ENCODE peak calls at places on chromosomes 5 and 9, in six cellular contexts. V is ovary, T is NB4, G is uterus, B is prostate gland, I is IMR-90. W is an unnamed sample.

GRCh38 chr9:128108784-128109709 is 18.5 kb downstream of the PTGES2 start:
- DNase-seq in G (no peak), T (no peak), I (no peak), V (no peak), B (no peak), W (no peak)

GRCh38 chr9:109124089-109124488 is 4.3 kb upstream of the TMEM245 start:
- DNase-seq in T (no peak), I (no peak), B (no peak), V (no peak), G (no peak), W (no peak)

GRCh38 chr9:87063883-87064282 is 116.6 kb upstream of the GAS1 start:
- DNase-seq in G (peak; percentile 64), I (peak; percentile 64), V (no peak), T (no peak), B (no peak), W (no peak)

GRCh38 chr5:153584561-153585359 is 94.3 kb downstream of the GRIA1 start:
- DNase-seq in T (no peak), B (no peak), V (no peak), I (peak; percentile 20), G (no peak), W (no peak)

GRCh38 chr9:22238809-22239684 is 207.6 kb upstream of the DMRTA1 start:
- DNase-seq in B (no peak), G (no peak), T (no peak), V (no peak), I (peak; percentile 63), W (no peak)

GRCh38 chr5:128684951-128685350 is 146.9 kb upstream of the FBN2 start:
- DNase-seq in T (no peak), V (no peak), I (peak; percentile 25), G (no peak), B (no peak), W (no peak)

GRCh38 chr5:72552041-72552557 is 44.9 kb upstream of the ZNF366 start:
- DNase-seq in I (peak; percentile 90), V (no peak), G (no peak), B (no peak), T (no peak), W (no peak)

GRCh38 chr9:126763130-126763764 is 41.6 kb upstream of the ZBTB43 start:
- DNase-seq in T (peak; percentile 28), B (no peak), I (no peak), V (no peak), G (no peak), W (no peak)

GRCh38 chr5:156934450-156935211 is 28.4 kb downstream of the TIMD4 start:
- DNase-seq in B (no peak), G (no peak), T (peak; percentile 28), V (peak; percentile 15), I (no peak), W (no peak)
- TF ChIP-seq POLR2A in B (no peak), G (no peak), T (no peak), V (no peak), I (no peak), W (no peak)

GRCh38 chr9:4489919-4490704 is at the start of gene SLC1A1:
- DNase-seq in V (peak; percentile 27), G (peak; percentile 33), T (peak; percentile 69), B (peak; percentile 60), I (peak; percentile 21), W (peak; percentile 93)
- TF ChIP-seq POLR2A in V (no peak), G (no peak), T (no peak), B (peak; percentile 34), I (no peak), W (no peak)

GRCh38 chr5:6484446-6484845 is 35.8 kb downstream of the UBE2QL1 start:
- DNase-seq in B (no peak), T (no peak), V (no peak), G (no peak), I (no peak), W (no peak)

GRCh38 chr5:6486074-6486473 is 37.4 kb downstream of the UBE2QL1 start:
- DNase-seq in T (no peak), B (no peak), I (no peak), V (no peak), G (no peak), W (no peak)

GRCh38 chr5:6483880-6484382 is 35.3 kb downstream of the UBE2QL1 start:
- DNase-seq in T (no peak), G (no peak), V (no peak), B (no peak), I (no peak), W (no peak)

GRCh38 chr5:6484899-6485298 is 36.2 kb downstream of the UBE2QL1 start:
- DNase-seq in V (no peak), G (no peak), T (no peak), I (no peak), B (no peak), W (no peak)

DNA sequence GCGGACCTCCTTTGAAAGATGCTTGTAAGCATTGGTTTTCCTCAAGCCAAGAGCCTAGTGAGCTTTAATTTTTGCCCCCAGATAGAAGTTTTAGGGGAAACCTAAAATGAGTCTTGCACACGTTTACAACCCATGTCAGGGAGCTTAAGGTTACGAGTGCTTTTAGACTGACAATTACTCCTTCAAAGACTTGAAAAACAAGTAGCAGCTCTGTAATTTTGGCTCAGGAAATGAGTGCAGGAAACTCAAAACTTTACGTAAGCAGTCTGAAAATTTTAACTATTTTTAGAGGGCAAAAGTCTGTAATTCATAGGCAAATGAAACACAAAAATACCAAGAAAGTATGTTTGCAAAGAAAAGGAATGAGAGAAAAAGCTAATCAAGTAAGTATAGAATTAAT is 36.8 kb downstream of the UBE2QL1 start:
- DNase-seq in T (no peak), G (no peak), V (no peak), B (no peak), I (no peak), W (no peak)
- TF ChIP-seq POLR2A in T (no peak), G (no peak), V (no peak), B (no peak), I (no peak), W (no peak)

DNA sequence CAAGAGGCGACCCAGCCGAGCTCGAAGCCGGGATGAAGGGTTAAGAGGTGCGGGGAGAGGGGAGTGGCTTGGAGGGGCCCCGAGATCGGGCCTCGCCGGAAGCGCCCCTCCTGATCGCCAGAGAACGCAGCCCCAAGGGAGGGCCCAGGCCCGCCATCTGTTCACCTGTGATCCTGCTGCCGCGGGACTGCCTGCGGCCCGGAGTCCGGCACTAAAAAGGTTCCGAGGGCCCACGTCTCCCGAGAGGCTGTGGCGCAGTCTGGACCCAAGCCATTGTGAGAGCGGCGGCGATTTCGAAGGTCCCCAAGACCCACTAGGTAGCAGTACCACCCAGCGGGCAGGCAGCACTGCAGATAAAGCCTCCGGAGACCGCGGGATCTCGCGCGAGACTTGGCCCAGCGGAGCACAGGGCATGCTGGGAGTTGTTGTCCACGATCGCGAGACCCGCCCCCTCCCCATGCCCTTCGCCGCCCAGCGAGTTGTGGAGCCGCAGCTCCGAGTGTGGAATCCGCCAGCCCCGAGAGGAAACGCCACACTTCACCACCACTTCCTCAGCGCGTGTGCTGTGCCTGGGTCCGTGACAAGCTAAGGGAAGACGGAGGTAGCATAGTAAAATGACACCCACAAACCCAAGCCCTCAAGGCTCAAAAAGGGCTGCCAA is at the start of gene KIAA1191:
- DNase-seq in G (peak; percentile 94), T (peak; percentile 90), V (peak; percentile 93), I (peak; percentile 87), B (peak; percentile 95), W (peak; percentile 97)
- TF ChIP-seq POLR2A in G (peak; percentile 86), T (peak; percentile 75), V (peak; percentile 83), I (peak; percentile 95), B (peak; percentile 83), W (peak; percentile 48)

GRCh38 chr9:97853056-97853843 is at the start of gene FOXE1:
- DNase-seq in I (no peak), T (peak; percentile 12), V (no peak), G (no peak), B (no peak), W (no peak)
- TF ChIP-seq POLR2A in I (no peak), T (no peak), V (no peak), G (no peak), B (no peak), W (no peak)

GRCh38 chr5:140055152-140055551 is 12.1 kb upstream of the NRG2 start:
- DNase-seq in B (no peak), T (no peak), I (no peak), V (no peak), G (no peak), W (no peak)

GRCh38 chr5:140058212-140058932 is 15.3 kb upstream of the NRG2 start:
- DNase-seq in B (no peak), T (no peak), V (no peak), I (no peak), G (no peak), W (no peak)

GRCh38 chr5:140056880-140057279 is 13.8 kb upstream of the NRG2 start:
- DNase-seq in B (no peak), I (no peak), V (no peak), G (no peak), T (no peak), W (no peak)

GRCh38 chr5:140060816-140061215 is 17.7 kb upstream of the NRG2 start:
- DNase-seq in T (no peak), V (no peak), G (no peak), B (no peak), I (no peak), W (no peak)
- TF ChIP-seq POLR2A in T (no peak), V (no peak), G (no peak), B (no peak), I (no peak), W (no peak)

W was measured in esophagus muscularis mucosa.